ENCODE peak calls at places on chromosome 21, in ten cellular contexts. C, G, S, Q, L, U, K, Z, W and N are unnamed samples.

GRCh38 chr21:39908265-39908923 is 41.2 kb downstream of the PCP4 start:
- DNase-seq in C (no peak), G (no peak), S (no peak), Q (no peak), L (no peak), U (no peak), K (no peak), Z (no peak), W (no peak), N (no peak)

GRCh38 chr21:14691924-14692323 is 145.8 kb upstream of the SAMSN1 start:
- DNase-seq in C (no peak), G (no peak), S (no peak), Q (no peak), L (no peak), U (no peak), K (no peak), Z (no peak), W (no peak), N (no peak)

GRCh38 chr21:28521932-28522826 is 470.5 kb downstream of the LTN1 start:
- DNase-seq in C (peak; percentile 79), G (peak; percentile 88), S (no peak), Q (no peak), L (peak; percentile 14), U (peak; percentile 31), K (no peak), Z (no peak), W (no peak), N (no peak)

GRCh38 chr21:39924577-39925308 is 57.5 kb downstream of the PCP4 start:
- DNase-seq in C (no peak), G (no peak), S (no peak), Q (no peak), L (no peak), U (no peak), K (no peak), Z (no peak), W (no peak), N (no peak)

GRCh38 chr21:44958471-44959191 is 18.8 kb downstream of the SLX9 start:
- DNase-seq in C (peak; percentile 67), G (peak; percentile 95), S (peak; percentile 82), Q (peak; percentile 82), L (peak; percentile 81), U (peak; percentile 93), K (peak; percentile 57), Z (peak; percentile 87), W (peak; percentile 82), N (peak; percentile 82)

GRCh38 chr21:44408226-44408625 is 47.1 kb upstream of the LRRC3 start:
- DNase-seq in C (no peak), G (no peak), S (no peak), Q (no peak), L (no peak), U (no peak), K (no peak), Z (no peak), W (no peak), N (no peak)

GRCh38 chr21:14987370-14988170 is 77.2 kb downstream of the NRIP1 start:
- DNase-seq in C (no peak), G (no peak), S (no peak), Q (no peak), L (no peak), U (no peak), K (no peak), Z (no peak), W (no peak), N (no peak)

GRCh38 chr21:35748683-35749314 is 311.5 kb downstream of the SETD4 start:
- DNase-seq in C (no peak), G (no peak), S (no peak), Q (no peak), L (no peak), U (no peak), K (no peak), Z (no peak), W (no peak), N (no peak)

GRCh38 chr21:35145626-35146236 is 96.6 kb upstream of the RUNX1 start:
- DNase-seq in C (no peak), G (no peak), S (no peak), Q (no peak), L (no peak), U (no peak), K (no peak), Z (no peak), W (no peak), N (no peak)

GRCh38 chr21:33286076-33286475 is 19.9 kb downstream of the IL10RB start:
- DNase-seq in C (no peak), G (no peak), S (no peak), Q (no peak), L (peak; percentile 38), U (no peak), K (no peak), Z (no peak), W (peak; percentile 41), N (no peak)
- TF ChIP-seq POLR2A in C (no peak), G (no peak), S (no peak), Q (no peak), L (no peak), U (no peak), K (no peak), Z (no peak), W (no peak), N (no peak)

DNA sequence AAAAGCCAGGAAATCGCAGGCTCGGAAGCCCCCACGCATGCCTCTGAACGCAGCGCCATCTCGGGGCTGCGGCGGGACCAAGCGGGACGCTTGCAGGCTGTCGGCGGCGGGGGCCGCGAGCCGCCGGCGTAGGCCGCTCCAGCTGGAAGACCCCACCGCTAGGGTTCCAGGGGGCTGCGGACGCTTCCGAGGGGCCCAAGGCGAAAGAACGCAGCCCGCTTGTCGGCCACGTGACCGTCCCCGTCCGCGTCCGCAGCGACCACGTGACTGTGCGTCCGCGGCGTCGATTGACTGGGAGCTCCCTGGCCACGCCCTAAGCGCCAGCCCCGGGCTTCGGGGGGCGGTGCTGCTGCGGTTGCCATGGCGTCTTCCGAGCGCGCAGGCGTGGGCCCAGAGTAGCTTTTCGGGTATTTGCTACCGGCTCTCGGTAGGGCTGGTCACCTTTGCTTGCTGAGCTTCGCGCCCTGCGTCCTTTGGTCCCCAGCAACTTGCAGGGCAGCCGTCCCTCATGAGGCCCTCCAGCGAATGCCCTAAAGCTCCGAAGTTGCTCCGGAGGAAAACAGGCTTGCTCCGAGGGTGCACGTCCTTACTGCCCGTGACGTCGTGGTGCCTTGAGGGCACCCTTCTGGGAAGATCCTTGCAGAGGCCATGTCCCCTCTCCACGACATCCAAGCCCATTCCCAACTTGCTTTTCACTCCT is 197.2 kb downstream of the DYRK1A start:
- DNase-seq in C (peak; percentile 92), G (peak; percentile 93), S (peak; percentile 81), Q (peak; percentile 96), L (peak; percentile 96), U (peak; percentile 91), K (peak; percentile 91), Z (peak; percentile 89), W (peak; percentile 93), N (peak; percentile 86)
- TF ChIP-seq POLR2A in C (peak; percentile 62), G (peak; percentile 89), S (peak; percentile 50), Q (no peak), L (no peak), U (peak; percentile 71), K (no peak), Z (peak; percentile 22), W (peak; percentile 91), N (peak; percentile 89)

DNA sequence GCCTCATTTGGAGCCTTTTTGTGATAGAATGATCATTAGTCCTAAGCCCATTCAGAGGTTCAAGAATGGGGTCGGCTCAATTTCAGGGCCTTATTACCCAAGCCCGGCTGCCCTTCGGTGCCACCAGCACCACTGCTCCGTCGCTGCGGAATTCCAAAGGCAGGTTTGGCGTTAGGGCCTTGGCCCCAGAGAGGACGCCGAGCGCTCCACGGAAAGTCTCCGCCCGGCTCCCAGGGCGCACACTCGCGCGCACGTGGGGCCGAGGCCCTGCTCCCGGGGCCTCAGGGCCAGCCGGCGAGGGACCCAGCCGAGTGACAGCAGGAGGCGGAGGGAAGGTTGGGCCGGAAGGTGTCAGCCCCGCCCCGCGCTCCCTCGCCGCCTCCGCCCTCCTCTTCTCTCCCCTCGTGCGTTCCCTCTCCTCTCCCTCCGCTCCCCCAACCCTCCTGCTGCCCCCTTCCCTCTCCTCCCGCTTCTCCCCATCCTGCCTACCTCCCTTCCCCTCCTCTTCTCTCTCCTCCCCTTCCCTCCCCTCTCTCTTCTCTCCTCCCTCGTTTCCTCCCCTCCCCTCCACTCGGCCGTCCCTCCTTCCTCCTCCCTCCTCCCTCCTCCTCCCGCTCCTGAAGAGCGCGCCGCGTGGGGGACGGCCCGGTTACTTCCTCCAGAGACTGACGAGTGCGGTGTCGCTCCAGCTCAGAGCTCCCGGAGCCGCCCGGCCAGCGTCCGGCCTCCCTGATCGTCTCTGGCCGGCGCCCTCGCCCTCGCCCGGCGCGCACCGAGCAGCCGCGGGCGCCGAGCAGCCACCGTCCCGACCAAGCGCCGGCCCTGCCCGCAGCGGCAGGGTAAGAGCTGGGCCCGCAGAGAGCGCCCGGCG is at the start of gene ETS2:
- DNase-seq in C (peak; percentile 92), G (peak; percentile 81), S (peak; percentile 74), Q (peak; percentile 95), L (peak; percentile 88), U (peak; percentile 90), K (peak; percentile 88), Z (peak; percentile 82), W (peak; percentile 94), N (peak; percentile 86)
- TF ChIP-seq POLR2A in C (peak; percentile 98), G (peak; percentile 85), S (peak; percentile 77), Q (no peak), L (peak; percentile 41), U (peak; percentile 95), K (peak; percentile 87), Z (peak; percentile 58), W (peak; percentile 93), N (peak; percentile 97)

DNA sequence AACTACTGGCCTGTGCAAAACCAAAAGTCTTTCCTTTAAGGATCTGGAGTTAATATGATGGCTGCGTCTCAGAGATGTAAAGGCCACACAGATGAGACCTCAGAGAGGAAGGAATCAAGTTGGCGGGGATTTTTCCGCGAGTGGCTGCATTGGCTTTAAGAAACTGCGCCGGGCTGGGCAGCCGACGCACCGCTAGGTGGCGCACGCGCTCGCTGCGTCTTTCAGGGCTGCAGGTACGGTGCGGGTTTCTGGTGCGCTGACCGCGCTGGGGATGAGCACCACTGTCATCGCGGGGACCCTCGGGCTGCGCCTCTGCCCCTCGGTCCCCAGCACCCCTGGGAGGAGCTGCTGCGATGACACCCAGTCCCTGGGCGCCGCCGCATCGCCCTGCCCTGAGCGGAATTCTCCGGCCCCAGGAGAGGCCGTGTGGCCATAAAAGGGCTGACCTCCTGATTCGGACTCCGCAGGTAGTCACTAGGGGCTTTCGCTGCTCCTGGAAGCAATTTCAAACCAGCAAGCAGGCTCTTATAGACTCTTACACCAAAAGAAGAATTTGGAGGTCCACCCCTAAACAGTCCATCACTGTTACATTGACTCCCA is 241.0 kb downstream of the KCNJ6 start:
- DNase-seq in C (peak; percentile 38), G (peak; percentile 48), S (peak; percentile 45), Q (peak; percentile 60), L (peak; percentile 85), U (peak; percentile 60), K (no peak), Z (peak; percentile 59), W (peak; percentile 35), N (peak; percentile 59)
- TF ChIP-seq POLR2A in C (no peak), G (no peak), S (no peak), Q (no peak), L (no peak), U (no peak), K (no peak), Z (no peak), W (no peak), N (no peak)